ENCODE peak calls at places on chromosomes 6 and 20, in four cellular contexts. S, P, L and U are unnamed samples.

GRCh38 chr6:138815797-138816528 is 20.1 kb downstream of the ECT2L start:
- DNase-seq in L (no peak), S (no peak), P (peak; percentile 54), U (peak; percentile 61)

GRCh38 chr20:19786311-19786710 is 28.3 kb downstream of the RIN2 start:
- DNase-seq in L (no peak), S (no peak), P (peak; percentile 83), U (no peak)

GRCh38 chr6:150636808-150637207 is 37.1 kb downstream of the PLEKHG1 start:
- DNase-seq in S (no peak), P (no peak), L (no peak), U (no peak)

GRCh38 chr20:12207875-12208274 is 290.2 kb downstream of the BTBD3 start:
- DNase-seq in P (peak; percentile 7), S (no peak), L (no peak), U (no peak)

GRCh38 chr20:25238319-25239037 is 9.4 kb upstream of the PYGB start:
- DNase-seq in L (no peak), S (no peak), P (no peak), U (no peak)

GRCh38 chr20:50248104-50248631 is 57.5 kb downstream of the CEBPB start:
- DNase-seq in L (peak; percentile 48), S (no peak), P (no peak), U (no peak)

GRCh38 chr20:63495771-63496403 is 3.0 kb downstream of the EEF1A2 start:
- DNase-seq in L (peak; percentile 89), S (peak; percentile 86), P (no peak), U (peak; percentile 92)

GRCh38 chr6:125050663-125051318 is 88.6 kb downstream of the RNF217 start:
- DNase-seq in P (no peak), S (no peak), L (no peak), U (no peak)

GRCh38 chr6:125753218-125753936 is 3.9 kb downstream of the HEY2 start:
- DNase-seq in P (no peak), L (no peak), S (no peak), U (no peak)

GRCh38 chr20:33688938-33689424 is 2.8 kb upstream of the E2F1 start:
- DNase-seq in L (no peak), P (no peak), S (no peak), U (no peak)

GRCh38 chr6:12017876-12018401 is 5.8 kb downstream of the HIVEP1 start:
- DNase-seq in S (no peak), L (no peak), P (no peak), U (no peak)

GRCh38 chr6:10431423-10432164 is 16.7 kb upstream of the TFAP2A start:
- DNase-seq in L (no peak), S (no peak), P (no peak), U (no peak)

GRCh38 chr6:40482532-40482931 is 104.6 kb downstream of the LRFN2 start:
- DNase-seq in P (no peak), L (no peak), S (no peak), U (no peak)

GRCh38 chr6:111050265-111051023 is 36.9 kb upstream of the SLC16A10 start:
- DNase-seq in S (no peak), L (no peak), P (no peak), U (no peak)

GRCh38 chr6:135883045-135883444 is 31.5 kb downstream of the PDE7B start:
- DNase-seq in L (no peak), S (no peak), P (no peak), U (no peak)

GRCh38 chr6:90369024-90369519 is 72.4 kb upstream of the BACH2 start:
- DNase-seq in S (no peak), P (peak; percentile 99), L (peak; percentile 58), U (peak; percentile 68)

GRCh38 chr6:149267513-149268043 is 49.9 kb upstream of the TAB2 start:
- DNase-seq in L (no peak), P (no peak), S (no peak), U (no peak)

GRCh38 chr20:23459431-23460112 is 6.9 kb upstream of the CST11 start:
- DNase-seq in P (no peak), S (no peak), L (no peak), U (no peak)

GRCh38 chr6:166308769-166309589 is 787 bp upstream of the PRR18 start:
- DNase-seq in S (no peak), L (no peak), P (no peak), U (no peak)

GRCh38 chr20:62828551-62829230 is 11.8 kb downstream of the COL9A3 start:
- DNase-seq in P (no peak), L (no peak), S (no peak), U (no peak)

GRCh38 chr6:142803027-142803426 is 141.9 kb downstream of the HIVEP2 start:
- DNase-seq in S (no peak), L (no peak), P (no peak), U (no peak)

GRCh38 chr6:90338409-90338808 is 41.8 kb upstream of the BACH2 start:
- DNase-seq in S (no peak), P (no peak), L (no peak), U (no peak)

GRCh38 chr6:10000461-10000992 is 414.3 kb downstream of the TFAP2A start:
- DNase-seq in L (no peak), P (no peak), S (no peak), U (no peak)

GRCh38 chr20:51513545-51513944 is 29.0 kb downstream of the NFATC2 start:
- DNase-seq in P (no peak), S (no peak), L (no peak), U (no peak)

GRCh38 chr6:10205120-10205519 is 209.8 kb downstream of the TFAP2A start:
- DNase-seq in S (no peak), P (no peak), L (no peak), U (no peak)

GRCh38 chr6:162147805-162148204 is 579.8 kb downstream of the PRKN start:
- DNase-seq in P (no peak), L (no peak), S (no peak), U (no peak)

GRCh38 chr6:24743265-24743943 is 24.4 kb upstream of the C6orf62 start:
- DNase-seq in L (no peak), P (peak; percentile 92), S (no peak), U (peak; percentile 41)

GRCh38 chr6:144675231-144675861 is 390.2 kb downstream of the UTRN start:
- DNase-seq in L (no peak), S (no peak), P (peak; percentile 12), U (no peak)

GRCh38 chr20:56249244-56249955 is 868 bp downstream of the MC3R start:
- DNase-seq in S (no peak), L (peak; percentile 46), P (no peak), U (peak; percentile 41)
- TF ChIP-seq CTCF in S (no peak), L (no peak), P (peak; percentile 17), U (no peak)

GRCh38 chr6:33344771-33345697 is 27.5 kb upstream of the ZBTB22 start:
- DNase-seq in P (peak; percentile 50), L (peak; percentile 64), S (peak; percentile 80), U (peak; percentile 67)
- TF ChIP-seq CTCF in P (peak; percentile 30), L (peak; percentile 51), S (peak; percentile 72), U (peak; percentile 25)

GRCh38 chr20:61260905-61261304 is 8.8 kb downstream of the CDH4 start:
- DNase-seq in P (no peak), S (no peak), L (no peak), U (no peak)
- TF ChIP-seq CTCF in P (peak; percentile 21), S (no peak), L (no peak), U (no peak)

GRCh38 chr6:158631678-158632537 is 12.6 kb downstream of the DYNLT1 start:
- DNase-seq in S (peak; percentile 40), P (peak; percentile 39), L (peak; percentile 91), U (no peak)

GRCh38 chr6:158633127-158633526 is 11.4 kb downstream of the DYNLT1 start:
- DNase-seq in S (no peak), L (peak; percentile 27), P (no peak), U (no peak)

GRCh38 chr6:158628542-158628941 is 16.0 kb downstream of the DYNLT1 start:
- DNase-seq in S (peak; percentile 43), L (no peak), P (no peak), U (peak; percentile 17)

GRCh38 chr6:158629376-158630221 is 14.9 kb downstream of the DYNLT1 start:
- DNase-seq in L (peak; percentile 78), S (peak; percentile 59), P (no peak), U (peak; percentile 42)

DNA sequence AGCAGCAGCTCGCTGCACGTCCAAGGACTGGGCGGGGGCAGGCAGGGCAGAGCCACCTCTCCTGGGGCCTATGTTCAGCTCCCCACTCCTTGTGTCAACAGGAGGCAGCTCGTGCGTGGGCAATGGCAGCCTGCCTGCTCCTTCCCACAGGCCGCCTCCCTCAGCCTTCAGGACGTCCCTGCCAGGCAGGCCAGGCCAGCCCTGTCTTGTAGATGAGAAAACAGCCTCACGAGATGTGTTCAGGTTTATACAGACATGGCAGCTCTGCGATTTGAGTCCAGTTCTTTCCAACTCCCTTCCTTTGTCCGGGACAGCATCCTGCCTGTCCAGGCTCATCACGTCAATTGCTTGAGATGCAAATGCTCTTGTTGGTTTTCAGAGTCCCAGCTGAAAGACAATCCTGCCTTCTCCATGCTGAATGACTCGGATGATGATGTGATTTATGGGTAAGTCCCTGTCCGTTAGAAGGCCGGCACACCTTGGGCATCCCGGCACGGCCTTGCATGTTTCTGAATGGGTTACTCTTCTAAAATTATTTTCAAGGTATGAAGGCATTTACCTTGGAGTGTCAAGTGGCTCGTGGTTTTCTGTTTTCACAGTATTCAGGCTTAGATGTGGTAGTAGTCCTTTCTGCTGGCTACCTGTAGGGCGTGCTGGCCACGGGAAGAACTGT is 13.5 kb downstream of the DYNLT1 start:
- DNase-seq in P (no peak), L (peak; percentile 66), S (peak; percentile 47), U (peak; percentile 17)
- TF ChIP-seq CTCF in P (no peak), L (peak; percentile 5), S (no peak), U (no peak)